ENCODE peak calls at places on chromosomes 5 and 9, in four cellular contexts. E is T-helper 9 cell; P is lower lobe of right lung; B is stimulated activated CD8-positive, alpha-beta memory T cell treated with anti-CD3 and anti-CD28 coated beads, Interleukin-15, amount 100 ng/mL, for 4 hours. J is an unnamed sample.

GRCh38 chr5:83967417-83967816 is 246.8 kb upstream of the HAPLN1 start:
- DNase-seq in E (no peak), P (no peak), B (no peak), J (no peak)

GRCh38 chr5:10596886-10597451 is 33.1 kb downstream of the ANKRD33B start:
- DNase-seq in E (no peak), P (no peak), B (no peak), J (no peak)

GRCh38 chr9:97385626-97386264 is 26.2 kb upstream of the TDRD7 start:
- DNase-seq in E (no peak), P (no peak), B (no peak), J (no peak)

GRCh38 chr9:109072133-109072692 is 47.5 kb downstream of the TMEM245 start:
- DNase-seq in E (no peak), P (no peak), B (no peak), J (no peak)

GRCh38 chr9:113356686-113357292 is 7.4 kb downstream of the BSPRY start:
- DNase-seq in E (no peak), P (no peak), B (no peak), J (no peak)

GRCh38 chr5:159100928-159101646 is 1.4 kb upstream of the EBF1 start:
- DNase-seq in E (no peak), P (no peak), B (no peak), J (no peak)

GRCh38 chr9:95268681-95269080 is 48.8 kb downstream of the FANCC start:
- DNase-seq in E (no peak), P (no peak), B (no peak), J (no peak)

GRCh38 chr9:90905079-90905478 is 103.5 kb downstream of the SYK start:
- DNase-seq in E (no peak), P (peak; percentile 87), B (no peak), J (no peak)